ENCODE peak calls at places on chromosomes 13 and 19, in five cellular contexts. Q is transverse colon, E is IMR-90, A is GM12891, P is breast epithelium. J is an unnamed sample.

GRCh38 chr19:11405846-11406643 is 13.1 kb downstream of the RGL3 start:
- DNase-seq in Q (no peak), E (no peak), A (no peak), P (no peak), J (peak; percentile 51)

GRCh38 chr19:16016226-16017137 is 59.8 kb upstream of the TPM4 start:
- DNase-seq in Q (no peak), E (no peak), A (no peak), P (no peak), J (no peak)

GRCh38 chr13:89034015-89034414 is 1362.8 kb downstream of the SLITRK5 start:
- DNase-seq in Q (no peak), E (no peak), A (no peak), P (no peak), J (no peak)

GRCh38 chr13:21033866-21034601 is 27.4 kb downstream of the LATS2 start:
- DNase-seq in Q (no peak), E (no peak), A (no peak), P (peak; percentile 86), J (no peak)

GRCh38 chr13:46551410-46552301 is 1.3 kb upstream of the LRCH1 start:
- DNase-seq in Q (peak; percentile 88), E (peak; percentile 75), A (no peak), P (peak; percentile 78), J (peak; percentile 81)

GRCh38 chr19:45076029-45076850 is at the start of gene ZNF296:
- DNase-seq in Q (peak; percentile 93), E (no peak), A (peak; percentile 85), P (peak; percentile 71), J (peak; percentile 85)

GRCh38 chr13:41274881-41275280 is 11.5 kb upstream of the MTRF1 start:
- DNase-seq in Q (no peak), E (peak; percentile 32), A (no peak), P (no peak), J (no peak)

GRCh38 chr13:51679616-51680015 is 95.4 kb downstream of the WDFY2 start:
- DNase-seq in Q (no peak), E (no peak), A (no peak), P (no peak), J (no peak)

GRCh38 chr13:109152941-109153340 is 523.5 kb downstream of the MYO16 start:
- DNase-seq in Q (no peak), E (no peak), A (no peak), P (no peak), J (no peak)

GRCh38 chr19:55370305-55370988 is at the start of gene IL11:
- DNase-seq in Q (no peak), E (peak; percentile 78), A (no peak), P (no peak), J (no peak)

GRCh38 chr19:907183-907853 is 5.7 kb downstream of the R3HDM4 start:
- DNase-seq in Q (no peak), E (no peak), A (no peak), P (no peak), J (peak; percentile 99)

DNA sequence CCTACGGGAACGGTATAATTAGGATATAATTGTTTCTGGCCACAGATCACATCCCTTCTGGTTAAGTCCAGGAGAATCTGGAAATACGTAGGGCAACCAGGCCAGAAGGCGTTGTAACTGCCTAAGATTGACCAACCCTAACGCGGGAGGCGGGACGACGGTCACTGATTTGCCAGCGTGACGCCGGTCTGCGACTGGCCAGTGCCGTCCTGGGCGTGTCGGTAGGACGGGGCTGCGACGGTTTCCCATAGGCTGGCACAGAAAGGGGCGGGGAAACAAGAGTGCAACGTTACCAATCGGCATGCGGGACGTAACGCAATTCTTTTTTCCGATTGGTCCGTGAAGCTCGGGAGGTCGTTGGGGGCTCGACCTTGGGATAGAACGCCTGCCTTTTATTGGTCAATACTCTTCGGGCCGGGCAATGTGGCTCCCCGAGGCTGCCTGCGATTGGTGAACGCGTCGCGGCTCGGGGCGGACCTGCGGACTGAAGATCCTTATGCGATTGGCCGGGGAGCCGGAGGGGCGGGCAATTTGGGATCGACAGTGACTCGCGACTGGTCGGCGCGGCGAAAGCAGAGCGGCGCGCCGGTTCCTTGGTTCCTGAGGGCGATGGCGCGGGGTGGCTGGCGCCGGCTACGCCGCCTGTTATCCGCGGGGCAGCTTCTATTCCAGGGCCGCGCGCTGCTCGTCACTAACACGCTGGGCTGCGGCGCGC is at the start of gene MPV17L2:
- DNase-seq in Q (peak; percentile 100), E (peak; percentile 100), A (peak; percentile 94), P (peak; percentile 100), J (peak; percentile 100)
- TF ChIP-seq POLR2A in Q (peak; percentile 88), E (peak; percentile 80), A (peak; percentile 18), P (peak; percentile 92), J (peak; percentile 69)

GRCh38 chr19:40590464-40591265 is 10.5 kb upstream of the LTBP4 start:
- DNase-seq in Q (no peak), E (no peak), A (no peak), P (no peak), J (no peak)
- TF ChIP-seq POLR2A in Q (no peak), E (no peak), A (no peak), P (no peak), J (no peak)

DNA sequence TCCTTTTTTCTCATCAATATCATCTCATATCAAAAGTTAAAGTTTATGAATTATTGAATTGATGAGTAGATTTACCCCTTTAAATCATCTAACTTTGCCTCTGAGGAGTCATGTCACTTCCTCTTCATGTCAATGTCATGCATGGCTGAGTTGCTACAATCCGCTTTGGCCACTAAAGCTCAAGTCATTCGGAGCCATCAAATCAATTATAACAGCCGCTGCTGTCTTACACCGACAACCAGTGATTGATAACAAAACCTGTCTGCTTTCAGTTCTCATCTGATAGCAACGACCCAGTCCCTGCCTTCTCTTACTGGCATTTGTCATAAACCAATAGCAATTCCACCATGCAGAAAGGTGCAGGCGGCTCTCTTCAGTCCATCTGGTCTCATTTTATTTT is 429.3 kb downstream of the DIAPH3 start:
- DNase-seq in Q (no peak), E (no peak), A (peak; percentile 24), P (no peak), J (peak; percentile 34)
- TF ChIP-seq POLR2A in Q (no peak), E (no peak), A (no peak), P (no peak), J (no peak)

DNA sequence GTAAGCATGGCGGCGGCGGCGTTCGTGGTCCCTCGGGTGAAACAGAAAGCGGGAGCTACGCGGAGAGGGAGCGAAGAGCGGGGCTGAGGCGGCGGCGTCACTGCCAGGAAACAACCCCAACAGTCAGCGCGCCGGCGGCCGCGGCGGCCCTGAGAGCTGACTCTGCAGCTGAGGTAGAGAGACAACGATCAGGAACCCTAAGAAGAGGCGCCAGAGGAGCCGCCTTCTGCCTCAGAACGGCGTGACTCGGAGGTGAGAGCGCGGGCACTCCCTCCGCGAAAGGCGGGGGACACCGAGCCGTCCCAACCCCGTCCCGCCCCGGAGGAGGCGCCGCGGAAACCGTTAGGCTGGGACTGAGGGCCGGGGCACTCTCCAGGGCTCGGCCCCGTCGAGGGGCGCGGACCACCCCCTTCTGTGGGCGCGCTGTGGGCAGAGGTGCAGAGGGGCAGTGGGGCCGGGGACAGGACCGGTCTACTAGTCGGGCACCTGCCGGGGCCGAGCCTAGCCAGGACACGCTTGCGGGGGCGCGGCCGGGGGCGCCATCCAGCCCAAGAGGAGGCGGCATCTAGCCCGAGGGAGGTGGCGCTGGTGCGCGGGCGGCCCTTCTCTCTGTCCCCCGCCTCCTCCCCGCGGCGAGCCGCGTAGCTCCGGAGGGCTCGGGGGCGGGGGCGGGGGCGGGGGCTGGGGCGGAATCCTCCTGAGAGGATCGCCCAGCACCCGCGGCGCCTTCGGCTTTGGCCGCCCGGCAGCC is 389 bp downstream of the FNDC3A start:
- DNase-seq in Q (peak; percentile 86), E (peak; percentile 75), A (peak; percentile 57), P (peak; percentile 65), J (peak; percentile 94)
- TF ChIP-seq POLR2A in Q (peak; percentile 88), E (peak; percentile 65), A (peak; percentile 65), P (peak; percentile 41), J (peak; percentile 90)

GRCh38 chr13:73745190-73745589 is 389.0 kb downstream of the KLF12 start:
- DNase-seq in Q (no peak), E (no peak), A (no peak), P (no peak), J (no peak)
- TF ChIP-seq POLR2A in Q (no peak), E (no peak), A (no peak), P (no peak), J (no peak)

GRCh38 chr19:36009220-36009619 is 607 bp upstream of the SYNE4 start:
- DNase-seq in Q (peak; percentile 76), E (peak; percentile 48), A (peak; percentile 60), P (peak; percentile 52), J (peak; percentile 69)
- TF ChIP-seq POLR2A in Q (no peak), E (no peak), A (no peak), P (no peak), J (no peak)

DNA sequence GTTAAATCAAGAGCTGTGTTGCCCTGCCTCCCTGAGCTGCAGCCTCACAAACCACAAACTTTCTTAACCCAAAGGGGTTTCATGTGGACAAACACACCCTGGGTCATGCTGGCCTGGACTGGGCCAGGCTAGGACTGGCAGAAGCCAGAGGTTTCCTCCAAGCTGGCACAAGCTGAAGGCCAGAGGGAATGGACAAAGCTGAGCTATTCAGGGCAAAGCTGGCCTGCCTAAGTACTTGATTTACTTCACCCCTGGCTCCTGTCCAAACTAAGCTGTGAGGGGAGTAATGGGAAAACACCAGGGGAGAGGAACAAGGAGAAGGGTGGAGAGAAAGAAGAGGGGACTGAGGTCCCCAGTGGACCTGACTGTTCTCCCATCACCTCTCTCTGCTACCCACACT is 6.2 kb downstream of the CPAMD8 start:
- DNase-seq in Q (no peak), E (no peak), A (no peak), P (no peak), J (no peak)
- TF ChIP-seq POLR2A in Q (no peak), E (no peak), A (no peak), P (no peak), J (no peak)

DNA sequence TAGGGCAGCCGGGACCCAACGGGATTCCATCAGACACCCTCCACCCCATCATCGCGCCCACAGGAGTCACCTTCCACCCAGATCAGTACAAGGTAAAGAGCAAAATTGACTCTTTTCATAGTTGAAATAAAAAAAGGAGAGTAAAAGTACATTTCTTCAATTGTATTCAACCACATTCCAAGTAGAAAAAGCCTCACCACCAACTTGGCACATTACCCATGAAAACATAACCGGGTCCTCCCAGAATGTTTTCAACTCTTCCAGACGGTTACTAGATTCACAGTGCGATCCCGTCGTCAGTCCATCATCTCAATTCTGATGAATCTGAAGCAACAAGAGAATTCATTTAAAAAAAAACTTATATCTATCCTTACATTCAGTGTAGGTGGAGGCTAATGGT is 125.2 kb downstream of the RAB20 start:
- DNase-seq in Q (no peak), E (peak; percentile 11), A (no peak), P (no peak), J (no peak)
- TF ChIP-seq POLR2A in Q (no peak), E (no peak), A (no peak), P (no peak), J (no peak)

DNA sequence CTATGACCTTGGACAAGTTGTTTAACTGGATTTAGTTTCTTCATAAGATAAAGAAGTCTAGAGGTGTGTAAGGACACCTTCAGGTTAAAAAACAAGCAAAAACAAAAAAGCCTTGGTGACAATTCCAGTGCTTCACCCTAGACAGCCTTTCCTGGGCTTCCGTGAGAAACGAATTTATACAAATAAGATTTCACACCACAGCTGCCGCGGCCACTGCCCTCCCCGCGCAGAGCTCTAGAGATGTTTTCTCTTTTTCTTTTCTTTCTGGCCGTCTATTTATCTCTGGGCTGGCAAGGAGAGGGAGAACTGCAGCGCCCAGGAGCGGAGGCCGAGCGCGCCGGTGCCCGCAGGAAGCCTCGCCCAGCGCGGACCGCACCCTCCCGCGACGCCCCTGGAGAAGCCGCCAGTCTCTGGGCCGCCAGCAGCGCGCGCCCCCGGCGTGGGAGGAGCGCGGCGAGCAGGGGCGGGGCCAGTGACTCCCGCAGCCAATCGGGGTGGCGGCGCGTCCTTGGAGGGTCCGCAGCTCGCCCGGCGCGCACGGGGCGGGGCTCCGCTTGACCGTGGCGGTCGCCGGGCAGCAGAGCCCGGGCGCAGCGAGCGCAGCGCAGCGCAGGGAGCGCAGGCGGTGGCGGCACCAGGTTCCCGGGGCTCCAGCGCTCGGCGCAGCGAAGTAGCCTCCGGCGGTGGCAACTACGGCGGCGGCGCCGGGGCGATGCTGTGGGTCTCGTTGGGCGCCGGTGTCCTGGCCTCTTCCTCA is 107.0 kb downstream of the RXFP2 start:
- DNase-seq in Q (peak; percentile 83), E (peak; percentile 71), A (peak; percentile 80), P (peak; percentile 55), J (peak; percentile 84)
- TF ChIP-seq POLR2A in Q (no peak), E (no peak), A (no peak), P (no peak), J (no peak)

J was measured in erythroblast.